ENCODE peak calls at places on chromosomes 3 and 15, in ten cellular contexts. One of them, this sample, is unnamed.

GRCh38 chr3:33426630-33427341 is 13.4 kb downstream of the UBP1 start:
- DNase-seq in IMR-90: no peak
- DNase-seq in CD8-positive, alpha-beta memory T cell: no peak
- DNase-seq in nucleus accumbens: no peak
- DNase-seq in H9: no peak
- DNase-seq in SW480: no peak
- DNase-seq in activated CD8-positive, alpha-beta memory T cell treated with anti-CD3 and anti-CD28 coated beads, Interleukin-2, amount 50 U/mL, for 48 hours: no peak
- DNase-seq in globus pallidus: no peak
- DNase-seq in fibroblast of the conjunctiva: no peak
- DNase-seq in cerebellar cortex: no peak
- DNase-seq in this sample: no peak

GRCh38 chr3:18424862-18425640 is at the start of gene SATB1:
- DNase-seq in IMR-90: peak
- DNase-seq in nucleus accumbens: peak
- DNase-seq in H9: peak
- DNase-seq in SW480: peak
- DNase-seq in globus pallidus: peak
- DNase-seq in CD8-positive, alpha-beta memory T cell: peak
- DNase-seq in fibroblast of the conjunctiva: peak
- DNase-seq in cerebellar cortex: peak
- DNase-seq in activated CD8-positive, alpha-beta memory T cell treated with anti-CD3 and anti-CD28 coated beads, Interleukin-2, amount 50 U/mL, for 48 hours: peak
- DNase-seq in this sample: peak

GRCh38 chr3:10867384-10867783 is 51.4 kb downstream of the SLC6A11 start:
- DNase-seq in H9: peak
- DNase-seq in SW480: no peak
- DNase-seq in CD8-positive, alpha-beta memory T cell: no peak
- DNase-seq in nucleus accumbens: no peak
- DNase-seq in IMR-90: no peak
- DNase-seq in globus pallidus: no peak
- DNase-seq in cerebellar cortex: no peak
- DNase-seq in fibroblast of the conjunctiva: no peak
- DNase-seq in activated CD8-positive, alpha-beta memory T cell treated with anti-CD3 and anti-CD28 coated beads, Interleukin-2, amount 50 U/mL, for 48 hours: no peak
- DNase-seq in this sample: no peak

GRCh38 chr3:99686469-99686868 is 48.1 kb downstream of the COL8A1 start:
- DNase-seq in IMR-90: no peak
- DNase-seq in H9: no peak
- DNase-seq in activated CD8-positive, alpha-beta memory T cell treated with anti-CD3 and anti-CD28 coated beads, Interleukin-2, amount 50 U/mL, for 48 hours: no peak
- DNase-seq in nucleus accumbens: no peak
- DNase-seq in cerebellar cortex: no peak
- DNase-seq in SW480: no peak
- DNase-seq in CD8-positive, alpha-beta memory T cell: no peak
- DNase-seq in globus pallidus: no peak
- DNase-seq in fibroblast of the conjunctiva: no peak
- DNase-seq in this sample: no peak

GRCh38 chr3:151403246-151403645 is 18.7 kb upstream of the P2RY12 start:
- DNase-seq in IMR-90: peak
- DNase-seq in activated CD8-positive, alpha-beta memory T cell treated with anti-CD3 and anti-CD28 coated beads, Interleukin-2, amount 50 U/mL, for 48 hours: no peak
- DNase-seq in nucleus accumbens: no peak
- DNase-seq in SW480: no peak
- DNase-seq in CD8-positive, alpha-beta memory T cell: no peak
- DNase-seq in globus pallidus: no peak
- DNase-seq in H9: no peak
- DNase-seq in cerebellar cortex: no peak
- DNase-seq in fibroblast of the conjunctiva: no peak
- DNase-seq in this sample: no peak

GRCh38 chr3:39112113-39112512 is 4.6 kb downstream of the TTC21A start:
- DNase-seq in SW480: no peak
- DNase-seq in globus pallidus: no peak
- DNase-seq in H9: no peak
- DNase-seq in IMR-90: no peak
- DNase-seq in nucleus accumbens: no peak
- DNase-seq in activated CD8-positive, alpha-beta memory T cell treated with anti-CD3 and anti-CD28 coated beads, Interleukin-2, amount 50 U/mL, for 48 hours: peak
- DNase-seq in CD8-positive, alpha-beta memory T cell: no peak
- DNase-seq in fibroblast of the conjunctiva: no peak
- DNase-seq in cerebellar cortex: no peak
- DNase-seq in this sample: no peak

GRCh38 chr3:184546252-184546651 is 15.3 kb upstream of the EPHB3 start:
- DNase-seq in nucleus accumbens: no peak
- DNase-seq in cerebellar cortex: no peak
- DNase-seq in CD8-positive, alpha-beta memory T cell: no peak
- DNase-seq in H9: peak
- DNase-seq in SW480: no peak
- DNase-seq in IMR-90: no peak
- DNase-seq in fibroblast of the conjunctiva: no peak
- DNase-seq in activated CD8-positive, alpha-beta memory T cell treated with anti-CD3 and anti-CD28 coated beads, Interleukin-2, amount 50 U/mL, for 48 hours: no peak
- DNase-seq in globus pallidus: peak
- DNase-seq in this sample: peak

GRCh38 chr15:75727851-75728715 is 15.4 kb upstream of the CSPG4 start:
- DNase-seq in cerebellar cortex: peak
- DNase-seq in H9: peak
- DNase-seq in fibroblast of the conjunctiva: no peak
- DNase-seq in SW480: peak
- DNase-seq in globus pallidus: peak
- DNase-seq in activated CD8-positive, alpha-beta memory T cell treated with anti-CD3 and anti-CD28 coated beads, Interleukin-2, amount 50 U/mL, for 48 hours: peak
- DNase-seq in nucleus accumbens: no peak
- DNase-seq in CD8-positive, alpha-beta memory T cell: peak
- DNase-seq in IMR-90: no peak
- DNase-seq in this sample: peak

GRCh38 chr3:107283948-107284347 is 93.3 kb upstream of the CCDC54 start:
- DNase-seq in fibroblast of the conjunctiva: no peak
- DNase-seq in H9: no peak
- DNase-seq in IMR-90: no peak
- DNase-seq in cerebellar cortex: no peak
- DNase-seq in nucleus accumbens: no peak
- DNase-seq in activated CD8-positive, alpha-beta memory T cell treated with anti-CD3 and anti-CD28 coated beads, Interleukin-2, amount 50 U/mL, for 48 hours: no peak
- DNase-seq in SW480: no peak
- DNase-seq in CD8-positive, alpha-beta memory T cell: no peak
- DNase-seq in globus pallidus: no peak
- DNase-seq in this sample: no peak

GRCh38 chr3:5376761-5377160 is 189.3 kb downstream of the EDEM1 start:
- DNase-seq in SW480: peak
- DNase-seq in IMR-90: no peak
- DNase-seq in cerebellar cortex: no peak
- DNase-seq in globus pallidus: no peak
- DNase-seq in fibroblast of the conjunctiva: no peak
- DNase-seq in H9: peak
- DNase-seq in nucleus accumbens: no peak
- DNase-seq in CD8-positive, alpha-beta memory T cell: no peak
- DNase-seq in activated CD8-positive, alpha-beta memory T cell treated with anti-CD3 and anti-CD28 coated beads, Interleukin-2, amount 50 U/mL, for 48 hours: no peak
- DNase-seq in this sample: no peak

GRCh38 chr15:79171320-79172031 is 80.9 kb upstream of the RASGRF1 start:
- DNase-seq in globus pallidus: no peak
- DNase-seq in IMR-90: no peak
- DNase-seq in SW480: no peak
- DNase-seq in nucleus accumbens: no peak
- DNase-seq in cerebellar cortex: no peak
- DNase-seq in CD8-positive, alpha-beta memory T cell: no peak
- DNase-seq in fibroblast of the conjunctiva: no peak
- DNase-seq in H9: peak
- DNase-seq in activated CD8-positive, alpha-beta memory T cell treated with anti-CD3 and anti-CD28 coated beads, Interleukin-2, amount 50 U/mL, for 48 hours: peak
- DNase-seq in this sample: no peak

GRCh38 chr15:74421302-74422245 is 12.2 kb downstream of the SEMA7A start:
- DNase-seq in fibroblast of the conjunctiva: no peak
- DNase-seq in nucleus accumbens: peak
- DNase-seq in globus pallidus: peak
- DNase-seq in SW480: no peak
- DNase-seq in activated CD8-positive, alpha-beta memory T cell treated with anti-CD3 and anti-CD28 coated beads, Interleukin-2, amount 50 U/mL, for 48 hours: no peak
- DNase-seq in cerebellar cortex: no peak
- DNase-seq in CD8-positive, alpha-beta memory T cell: no peak
- DNase-seq in H9: no peak
- DNase-seq in IMR-90: no peak
- DNase-seq in this sample: peak

GRCh38 chr3:105094588-105094987 is 272.1 kb upstream of the ALCAM start:
- DNase-seq in fibroblast of the conjunctiva: no peak
- DNase-seq in CD8-positive, alpha-beta memory T cell: no peak
- DNase-seq in cerebellar cortex: no peak
- DNase-seq in SW480: peak
- DNase-seq in H9: no peak
- DNase-seq in nucleus accumbens: no peak
- DNase-seq in IMR-90: no peak
- DNase-seq in globus pallidus: no peak
- DNase-seq in activated CD8-positive, alpha-beta memory T cell treated with anti-CD3 and anti-CD28 coated beads, Interleukin-2, amount 50 U/mL, for 48 hours: no peak
- DNase-seq in this sample: no peak

GRCh38 chr15:78311292-78311691 is 11.9 kb upstream of the SKIC8 start:
- DNase-seq in cerebellar cortex: no peak
- DNase-seq in globus pallidus: no peak
- DNase-seq in fibroblast of the conjunctiva: no peak
- DNase-seq in activated CD8-positive, alpha-beta memory T cell treated with anti-CD3 and anti-CD28 coated beads, Interleukin-2, amount 50 U/mL, for 48 hours: no peak
- DNase-seq in nucleus accumbens: no peak
- DNase-seq in CD8-positive, alpha-beta memory T cell: no peak
- DNase-seq in SW480: no peak
- DNase-seq in H9: no peak
- DNase-seq in IMR-90: no peak
- DNase-seq in this sample: no peak

GRCh38 chr3:170159933-170160332 is 21.6 kb downstream of the PHC3 start:
- DNase-seq in CD8-positive, alpha-beta memory T cell: no peak
- DNase-seq in nucleus accumbens: no peak
- DNase-seq in H9: no peak
- DNase-seq in IMR-90: no peak
- DNase-seq in activated CD8-positive, alpha-beta memory T cell treated with anti-CD3 and anti-CD28 coated beads, Interleukin-2, amount 50 U/mL, for 48 hours: no peak
- DNase-seq in SW480: no peak
- DNase-seq in fibroblast of the conjunctiva: no peak
- DNase-seq in globus pallidus: no peak
- DNase-seq in cerebellar cortex: no peak
- DNase-seq in this sample: no peak

GRCh38 chr15:41944313-41944940 is 27.9 kb downstream of the EHD4 start:
- DNase-seq in nucleus accumbens: no peak
- DNase-seq in cerebellar cortex: no peak
- DNase-seq in globus pallidus: no peak
- DNase-seq in fibroblast of the conjunctiva: peak
- DNase-seq in H9: no peak
- DNase-seq in CD8-positive, alpha-beta memory T cell: no peak
- DNase-seq in SW480: peak
- DNase-seq in IMR-90: peak
- DNase-seq in activated CD8-positive, alpha-beta memory T cell treated with anti-CD3 and anti-CD28 coated beads, Interleukin-2, amount 50 U/mL, for 48 hours: no peak
- DNase-seq in this sample: peak

GRCh38 chr3:18428036-18428435 is 2.9 kb upstream of the SATB1 start:
- DNase-seq in globus pallidus: no peak
- DNase-seq in cerebellar cortex: no peak
- DNase-seq in CD8-positive, alpha-beta memory T cell: no peak
- DNase-seq in activated CD8-positive, alpha-beta memory T cell treated with anti-CD3 and anti-CD28 coated beads, Interleukin-2, amount 50 U/mL, for 48 hours: no peak
- DNase-seq in H9: no peak
- DNase-seq in IMR-90: no peak
- DNase-seq in nucleus accumbens: no peak
- DNase-seq in SW480: no peak
- DNase-seq in fibroblast of the conjunctiva: no peak
- DNase-seq in this sample: no peak

GRCh38 chr3:20984594-20985207 is 766.3 kb downstream of the ZNF385D start:
- DNase-seq in nucleus accumbens: no peak
- DNase-seq in H9: no peak
- DNase-seq in activated CD8-positive, alpha-beta memory T cell treated with anti-CD3 and anti-CD28 coated beads, Interleukin-2, amount 50 U/mL, for 48 hours: no peak
- DNase-seq in CD8-positive, alpha-beta memory T cell: no peak
- DNase-seq in cerebellar cortex: no peak
- DNase-seq in IMR-90: no peak
- DNase-seq in globus pallidus: no peak
- DNase-seq in SW480: no peak
- DNase-seq in fibroblast of the conjunctiva: no peak
- DNase-seq in this sample: no peak

GRCh38 chr3:147191795-147192385 is 214.5 kb downstream of the ZIC4 start:
- DNase-seq in activated CD8-positive, alpha-beta memory T cell treated with anti-CD3 and anti-CD28 coated beads, Interleukin-2, amount 50 U/mL, for 48 hours: peak
- DNase-seq in fibroblast of the conjunctiva: peak
- DNase-seq in cerebellar cortex: no peak
- DNase-seq in CD8-positive, alpha-beta memory T cell: no peak
- DNase-seq in globus pallidus: peak
- DNase-seq in H9: peak
- DNase-seq in SW480: peak
- DNase-seq in IMR-90: peak
- DNase-seq in nucleus accumbens: no peak
- DNase-seq in this sample: peak

GRCh38 chr15:51737538-51738305 is at the start of gene LYSMD2:
- DNase-seq in IMR-90: peak
- DNase-seq in cerebellar cortex: peak
- DNase-seq in SW480: peak
- DNase-seq in globus pallidus: peak
- DNase-seq in activated CD8-positive, alpha-beta memory T cell treated with anti-CD3 and anti-CD28 coated beads, Interleukin-2, amount 50 U/mL, for 48 hours: peak
- DNase-seq in H9: peak
- DNase-seq in nucleus accumbens: peak
- DNase-seq in CD8-positive, alpha-beta memory T cell: peak
- DNase-seq in fibroblast of the conjunctiva: peak
- DNase-seq in this sample: peak

GRCh38 chr15:55230051-55230670 is 33.4 kb upstream of the RSL24D1 start:
- DNase-seq in CD8-positive, alpha-beta memory T cell: no peak
- DNase-seq in nucleus accumbens: no peak
- DNase-seq in IMR-90: peak
- DNase-seq in activated CD8-positive, alpha-beta memory T cell treated with anti-CD3 and anti-CD28 coated beads, Interleukin-2, amount 50 U/mL, for 48 hours: no peak
- DNase-seq in cerebellar cortex: no peak
- DNase-seq in SW480: no peak
- DNase-seq in globus pallidus: no peak
- DNase-seq in fibroblast of the conjunctiva: no peak
- DNase-seq in H9: no peak
- DNase-seq in this sample: no peak

GRCh38 chr3:34599595-34599994 is 801.2 kb downstream of the PDCD6IP start:
- DNase-seq in CD8-positive, alpha-beta memory T cell: no peak
- DNase-seq in cerebellar cortex: no peak
- DNase-seq in IMR-90: no peak
- DNase-seq in fibroblast of the conjunctiva: no peak
- DNase-seq in activated CD8-positive, alpha-beta memory T cell treated with anti-CD3 and anti-CD28 coated beads, Interleukin-2, amount 50 U/mL, for 48 hours: no peak
- DNase-seq in nucleus accumbens: no peak
- DNase-seq in globus pallidus: no peak
- DNase-seq in SW480: no peak
- DNase-seq in H9: no peak
- DNase-seq in this sample: no peak

GRCh38 chr15:39310633-39311032 is 270.2 kb upstream of the THBS1 start:
- DNase-seq in globus pallidus: no peak
- DNase-seq in CD8-positive, alpha-beta memory T cell: no peak
- DNase-seq in SW480: no peak
- DNase-seq in IMR-90: peak
- DNase-seq in nucleus accumbens: no peak
- DNase-seq in fibroblast of the conjunctiva: no peak
- DNase-seq in H9: no peak
- DNase-seq in activated CD8-positive, alpha-beta memory T cell treated with anti-CD3 and anti-CD28 coated beads, Interleukin-2, amount 50 U/mL, for 48 hours: no peak
- DNase-seq in cerebellar cortex: no peak
- DNase-seq in this sample: no peak

GRCh38 chr15:71080705-71081104 is 34.6 kb upstream of the THSD4 start:
- DNase-seq in CD8-positive, alpha-beta memory T cell: no peak
- DNase-seq in SW480: no peak
- DNase-seq in H9: no peak
- DNase-seq in nucleus accumbens: no peak
- DNase-seq in cerebellar cortex: no peak
- DNase-seq in globus pallidus: no peak
- DNase-seq in activated CD8-positive, alpha-beta memory T cell treated with anti-CD3 and anti-CD28 coated beads, Interleukin-2, amount 50 U/mL, for 48 hours: no peak
- DNase-seq in fibroblast of the conjunctiva: peak
- DNase-seq in IMR-90: peak
- DNase-seq in this sample: no peak

GRCh38 chr15:45205192-45205591 is 17.4 kb upstream of the SHF start:
- DNase-seq in SW480: peak
- DNase-seq in globus pallidus: peak
- DNase-seq in H9: peak
- DNase-seq in activated CD8-positive, alpha-beta memory T cell treated with anti-CD3 and anti-CD28 coated beads, Interleukin-2, amount 50 U/mL, for 48 hours: peak
- DNase-seq in CD8-positive, alpha-beta memory T cell: peak
- DNase-seq in cerebellar cortex: peak
- DNase-seq in IMR-90: peak
- DNase-seq in fibroblast of the conjunctiva: peak
- DNase-seq in nucleus accumbens: no peak
- DNase-seq in this sample: peak

GRCh38 chr15:99726333-99726732 is 6.9 kb downstream of the LYSMD4 start:
- DNase-seq in cerebellar cortex: no peak
- DNase-seq in activated CD8-positive, alpha-beta memory T cell treated with anti-CD3 and anti-CD28 coated beads, Interleukin-2, amount 50 U/mL, for 48 hours: no peak
- DNase-seq in fibroblast of the conjunctiva: no peak
- DNase-seq in globus pallidus: no peak
- DNase-seq in CD8-positive, alpha-beta memory T cell: no peak
- DNase-seq in nucleus accumbens: no peak
- DNase-seq in IMR-90: no peak
- DNase-seq in SW480: no peak
- DNase-seq in H9: no peak
- DNase-seq in this sample: no peak

GRCh38 chr15:67941643-67942315 is 101.9 kb upstream of the RNU6-1 start:
- DNase-seq in IMR-90: peak
- DNase-seq in fibroblast of the conjunctiva: no peak
- DNase-seq in activated CD8-positive, alpha-beta memory T cell treated with anti-CD3 and anti-CD28 coated beads, Interleukin-2, amount 50 U/mL, for 48 hours: no peak
- DNase-seq in globus pallidus: no peak
- DNase-seq in cerebellar cortex: no peak
- DNase-seq in nucleus accumbens: no peak
- DNase-seq in CD8-positive, alpha-beta memory T cell: no peak
- DNase-seq in H9: no peak
- DNase-seq in SW480: peak
- DNase-seq in this sample: no peak

GRCh38 chr3:187678869-187679268 is 8.7 kb upstream of the SST start:
- DNase-seq in nucleus accumbens: no peak
- DNase-seq in CD8-positive, alpha-beta memory T cell: no peak
- DNase-seq in cerebellar cortex: peak
- DNase-seq in fibroblast of the conjunctiva: peak
- DNase-seq in IMR-90: peak
- DNase-seq in activated CD8-positive, alpha-beta memory T cell treated with anti-CD3 and anti-CD28 coated beads, Interleukin-2, amount 50 U/mL, for 48 hours: no peak
- DNase-seq in H9: peak
- DNase-seq in globus pallidus: peak
- DNase-seq in SW480: peak
- DNase-seq in this sample: peak

This sample was measured in SK-MEL-5.